ENCODE peak calls at places on chromosomes 5 and 9, in nine cellular contexts. I, R, W, Y, G, N, X, T and S are unnamed samples.

GRCh38 chr5:157543825-157544622 is 31.6 kb downstream of the ADAM19 start:
- DNase-seq in G (no peak), T (no peak), Y (no peak), X (no peak), N (no peak), R (no peak), I (no peak), W (no peak), S (peak)

GRCh38 chr5:159316519-159317383 is 13.5 kb downstream of the IL12B start:
- DNase-seq in G (no peak), Y (peak), N (peak), I (no peak), X (peak), T (peak), R (peak), W (peak), S (no peak)

GRCh38 chr5:134438268-134438622 is 26.6 kb upstream of the CDKN2AIPNL start:
- DNase-seq in R (no peak), N (no peak), G (peak), T (no peak), W (peak), X (no peak), Y (peak), I (no peak), S (no peak)

GRCh38 chr5:93850311-93850710 is 108.9 kb upstream of the POU5F2 start:
- DNase-seq in X (no peak), N (no peak), R (no peak), G (no peak), W (no peak), T (no peak), Y (no peak), I (no peak), S (no peak)

GRCh38 chr5:150272531-150272930 is 17.0 kb downstream of the CAMK2A start:
- DNase-seq in Y (peak), W (peak), N (no peak), T (no peak), X (no peak), I (no peak), R (peak), G (no peak), S (no peak)

GRCh38 chr5:84861306-84861705 is 476.6 kb upstream of the EDIL3 start:
- DNase-seq in T (no peak), W (no peak), G (no peak), Y (no peak), R (no peak), N (no peak), X (no peak), I (no peak), S (no peak)

GRCh38 chr9:99855467-99856176 is 33.9 kb downstream of the NR4A3 start:
- DNase-seq in Y (no peak), W (no peak), G (no peak), I (no peak), X (no peak), T (no peak), N (no peak), R (no peak), S (no peak)

GRCh38 chr5:14143509-14143842 is 334 bp downstream of the TRIO start:
- DNase-seq in T (no peak), G (no peak), Y (no peak), W (no peak), X (no peak), R (no peak), I (no peak), N (no peak), S (no peak)

GRCh38 chr5:154138701-154139100 is 51.8 kb upstream of the GALNT10 start:
- DNase-seq in R (no peak), I (no peak), W (peak), Y (no peak), N (no peak), X (no peak), T (no peak), G (no peak), S (no peak)